ENCODE peak calls at places on chromosomes 1 and 21, in seven cellular contexts. E, J, M, K, A, V and G are unnamed samples.
A peak's percentile ranks its signal among the peaks of the same experiment; 100 is the strongest.

GRCh38 chr1:14067036-14067435 is 367.0 kb downstream of the PRDM2 start:
- DNase-seq in J (no peak), V (no peak), M (no peak), E (no peak), A (no peak), K (no peak), G (no peak)

GRCh38 chr21:41752231-41752681 is 14.6 kb downstream of the RIPK4 start:
- DNase-seq in K (no peak), A (no peak), J (no peak), E (no peak), V (peak; percentile 38), M (no peak), G (peak; percentile 55)

GRCh38 chr1:246121533-246121932 is 385.5 kb downstream of the SMYD3 start:
- DNase-seq in K (no peak), V (no peak), J (no peak), E (no peak), M (no peak), A (no peak), G (no peak)

GRCh38 chr1:199682081-199682480 is 345.4 kb upstream of the NR5A2 start:
- DNase-seq in E (no peak), M (no peak), A (no peak), K (no peak), J (no peak), V (no peak), G (no peak)

GRCh38 chr1:246602194-246602593 is 35.9 kb downstream of the CNST start:
- DNase-seq in J (no peak), E (no peak), A (no peak), M (no peak), K (no peak), V (peak; percentile 70), G (no peak)

GRCh38 chr1:180542530-180543171 is 16.1 kb upstream of the OVAAL start:
- DNase-seq in K (no peak), J (no peak), V (peak; percentile 48), A (no peak), M (no peak), E (no peak), G (no peak)

GRCh38 chr1:155591770-155592169 is 18.2 kb upstream of the MSTO1 start:
- DNase-seq in J (peak; percentile 70), M (peak; percentile 33), K (no peak), E (no peak), A (no peak), V (peak; percentile 36), G (no peak)

GRCh38 chr1:27142464-27142863 is 12.5 kb downstream of the SLC9A1 start:
- DNase-seq in K (no peak), E (no peak), V (no peak), A (no peak), M (no peak), J (no peak), G (no peak)

GRCh38 chr1:3399732-3400131 is 54.7 kb upstream of the ARHGEF16 start:
- DNase-seq in E (no peak), M (peak; percentile 40), A (no peak), J (no peak), K (no peak), V (peak; percentile 26), G (no peak)

GRCh38 chr1:8456991-8457390 is 139.1 kb downstream of the SLC45A1 start:
- DNase-seq in E (no peak), A (no peak), J (no peak), K (no peak), V (no peak), M (no peak), G (no peak)

GRCh38 chr1:203968728-203969127 is 104.2 kb upstream of the SOX13 start:
- DNase-seq in E (peak; percentile 23), K (no peak), M (no peak), V (no peak), J (no peak), A (peak; percentile 45), G (no peak)

GRCh38 chr1:56526571-56527174 is 52.7 kb downstream of the PLPP3 start:
- DNase-seq in K (no peak), E (no peak), A (no peak), V (peak; percentile 34), M (no peak), J (no peak), G (no peak)

GRCh38 chr1:16612332-16613172 is 812 bp downstream of the NBPF1 start:
- DNase-seq in V (peak; percentile 95), J (no peak), A (peak; percentile 59), M (peak; percentile 95), K (peak; percentile 51), E (peak; percentile 63), G (peak; percentile 62)

GRCh38 chr1:63746129-63746864 is 27.5 kb upstream of the ROR1 start:
- DNase-seq in E (no peak), M (no peak), J (no peak), A (no peak), K (no peak), V (peak; percentile 96), G (peak; percentile 67)

GRCh38 chr1:43975249-43975961 is 645 bp downstream of the ATP6V0B start:
- DNase-seq in M (peak; percentile 69), J (no peak), V (no peak), E (peak; percentile 64), A (peak; percentile 69), K (no peak), G (no peak)

GRCh38 chr1:115251340-115251748 is 86.7 kb downstream of the NGF start:
- DNase-seq in V (peak; percentile 85), K (no peak), E (no peak), J (no peak), A (no peak), M (no peak), G (no peak)

GRCh38 chr1:156689960-156690672 is 12.9 kb upstream of the NES start:
- DNase-seq in A (no peak), E (no peak), M (no peak), V (no peak), K (no peak), J (no peak), G (no peak)

GRCh38 chr1:167090289-167090942 is at the start of gene GPA33:
- DNase-seq in K (no peak), M (no peak), J (no peak), A (no peak), E (no peak), V (no peak), G (no peak)

GRCh38 chr1:94798472-94798871 is 21.7 kb upstream of the SLC44A3 start:
- DNase-seq in M (no peak), V (no peak), A (no peak), E (no peak), J (no peak), K (no peak), G (no peak)
- H3K36me3 ChIP-seq in M (no peaks in the 10 kb centered on the region), V (no peaks in the 10 kb centered on the region), A (no peaks in the 10 kb centered on the region), E (no peaks in the 10 kb centered on the region), J (no peaks in the 10 kb centered on the region), K (no peaks in the 10 kb centered on the region), G (no peaks in the 10 kb centered on the region)

GRCh38 chr1:23759277-23759676 is 16.0 kb downstream of the ELOA start:
- DNase-seq in J (no peak), V (no peak), E (no peak), A (peak; percentile 53), M (peak; percentile 79), K (no peak), G (no peak)

GRCh38 chr1:23752909-23753308 is 9.6 kb downstream of the ELOA start:
- DNase-seq in E (no peak), A (no peak), K (no peak), M (no peak), J (no peak), V (no peak), G (no peak)

GRCh38 chr1:23751815-23752200 is 8.5 kb downstream of the ELOA start:
- DNase-seq in M (no peak), J (no peak), V (no peak), E (no peak), K (no peak), A (no peak), G (no peak)

GRCh38 chr1:23757812-23758211 is 14.5 kb downstream of the ELOA start:
- DNase-seq in E (no peak), V (no peak), M (no peak), J (no peak), A (no peak), K (no peak), G (no peak)

GRCh38 chr1:23756676-23757075 is 13.4 kb downstream of the ELOA start:
- DNase-seq in M (no peak), A (no peak), J (no peak), K (no peak), E (no peak), V (peak; percentile 45), G (no peak)
- TF ChIP-seq CTCF in M (no peak), A (no peak), J (no peak), K (no peak), E (no peak), V (no peak), G (no peak)

DNA sequence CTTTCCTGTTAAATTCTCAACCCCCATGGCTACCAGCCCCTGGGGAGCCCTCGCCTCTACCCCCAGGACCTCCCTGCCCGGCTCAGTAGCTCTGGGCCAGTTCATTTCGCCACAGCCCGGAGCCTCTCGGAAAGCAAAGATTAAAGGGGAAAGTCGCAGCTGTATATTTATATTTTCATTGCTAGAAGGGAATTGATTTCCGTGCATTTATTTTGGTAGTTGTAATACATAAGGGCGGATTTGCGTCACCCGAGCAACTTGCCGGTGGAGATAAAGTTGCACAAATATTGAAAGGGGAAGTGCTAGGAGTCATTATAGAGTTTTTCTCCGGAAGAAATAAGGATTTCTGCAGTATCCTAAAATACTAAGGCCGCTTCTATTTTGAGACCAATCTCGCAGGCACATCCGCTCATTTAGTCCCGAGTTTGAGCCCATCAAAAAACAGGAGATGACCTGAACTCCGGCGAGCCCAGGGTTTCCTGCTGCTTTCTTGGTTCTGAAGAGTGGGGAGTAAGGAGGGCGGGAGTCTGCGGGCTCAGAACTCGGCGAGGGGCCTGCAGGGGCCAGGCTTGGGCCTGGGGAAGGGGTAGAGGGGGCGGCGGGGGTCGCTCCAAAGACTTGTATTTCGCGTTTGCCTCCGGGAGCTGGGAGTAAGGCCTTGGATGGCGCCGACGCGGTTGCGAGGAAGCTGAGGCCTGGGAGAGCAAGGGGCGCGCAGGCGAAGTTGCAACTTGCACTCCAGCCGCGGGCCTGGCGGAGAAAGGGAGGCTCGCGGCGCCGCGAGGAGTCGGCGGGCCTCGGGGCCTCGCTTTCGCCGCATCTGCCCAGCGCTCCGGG is 2.5 kb upstream of the HLX start:
- DNase-seq in M (no peak), V (no peak), A (peak; percentile 54), E (no peak), J (no peak), K (no peak), G (no peak)
- H3K4me3 ChIP-seq in M (peak overlapping the region; percentile 29), V (peak overlapping the region; percentile 24), A (no peak overlapping the region), E (peak overlapping the region; percentile 99), J (no peak overlapping the region), K (peak overlapping the region; percentile 29), G (no peak overlapping the region)

GRCh38 chr1:21829294-21829693 is 17.2 kb downstream of the LDLRAD2 start:
- DNase-seq in K (no peak), J (no peak), V (no peak), A (no peak), E (no peak), M (no peak), G (no peak)

GRCh38 chr1:21830792-21831453 is 18.9 kb downstream of the LDLRAD2 start:
- DNase-seq in M (no peak), A (no peak), J (no peak), V (no peak), E (no peak), K (no peak), G (no peak)

GRCh38 chr1:21828075-21828474 is 16.0 kb downstream of the LDLRAD2 start:
- DNase-seq in K (no peak), V (no peak), A (no peak), M (no peak), E (no peak), J (no peak), G (no peak)

GRCh38 chr1:21827141-21827679 is 15.1 kb downstream of the LDLRAD2 start:
- DNase-seq in K (no peak), V (no peak), M (no peak), J (no peak), E (no peak), A (no peak), G (no peak)

GRCh38 chr1:21828506-21829210 is 16.6 kb downstream of the LDLRAD2 start:
- DNase-seq in J (no peak), E (no peak), V (no peak), A (no peak), M (no peak), K (no peak), G (no peak)
- H3K36me3 ChIP-seq in J (no peaks in the 10 kb centered on the region), E (peaks cover 100% of the 10 kb centered on the region), V (peaks cover 15% of the 10 kb centered on the region), A (peaks cover 100% of the 10 kb centered on the region), M (no peaks in the 10 kb centered on the region), K (peaks cover 24% of the 10 kb centered on the region), G (peaks cover 77% of the 10 kb centered on the region)